ENCODE peak calls at places on chromosomes 6 and 20, in six cellular contexts. N is IMR-90, D is H9, Q is mesenchymal stem cell, F is neuronal stem cell, K is trophoblast cell. I is an unnamed sample.

GRCh38 chr6:105646391-105646867 is 243.5 kb upstream of the PREP start:
- DNase-seq in Q (peak), N (peak), F (no peak), K (no peak), D (no peak), I (no peak)

GRCh38 chr20:31857861-31858835 is 12.2 kb downstream of the DUSP15 start:
- DNase-seq in N (no peak), K (no peak), F (no peak), D (no peak), Q (no peak), I (no peak)

GRCh38 chr6:1574895-1575212 is 34.9 kb upstream of the FOXC1 start:
- DNase-seq in K (no peak), F (no peak), D (no peak), Q (no peak), N (no peak), I (no peak)

GRCh38 chr20:57582029-57582378 is 21.1 kb downstream of the PCK1 start:
- DNase-seq in N (no peak), K (no peak), D (no peak), F (no peak), Q (no peak), I (no peak)

GRCh38 chr20:46084805-46085792 is 4.7 kb downstream of the NCOA5 start:
- DNase-seq in K (no peak), D (no peak), Q (peak), F (no peak), N (peak), I (no peak)

GRCh38 chr6:131042664-131043063 is 20.4 kb downstream of the EPB41L2 start:
- DNase-seq in K (no peak), N (no peak), F (no peak), Q (no peak), D (no peak), I (no peak)

GRCh38 chr20:23547613-23548012 is 20.7 kb downstream of the CST9L start:
- DNase-seq in D (no peak), F (no peak), K (no peak), Q (no peak), N (no peak), I (no peak)

GRCh38 chr6:168496932-168497331 is 55.9 kb downstream of the SMOC2 start:
- DNase-seq in Q (no peak), K (no peak), D (peak), F (no peak), N (no peak), I (no peak)

GRCh38 chr20:38825901-38826625 is 20.6 kb downstream of the PPP1R16B start:
- DNase-seq in D (no peak), F (peak), N (peak), Q (peak), K (no peak), I (no peak)

GRCh38 chr6:79201127-79201526 is 33.4 kb downstream of the HMGN3 start:
- DNase-seq in D (no peak), N (no peak), K (no peak), Q (no peak), F (no peak), I (no peak)

GRCh38 chr6:138568997-138569396 is 69.7 kb upstream of the NHSL1 start:
- DNase-seq in Q (no peak), N (no peak), D (no peak), F (no peak), K (no peak), I (no peak)

GRCh38 chr6:79672631-79673065 is 41.5 kb downstream of the SH3BGRL2 start:
- DNase-seq in F (no peak), D (no peak), Q (peak), N (peak), K (peak), I (no peak)

GRCh38 chr6:165456327-165456726 is 146.9 kb upstream of the C6orf118 start:
- DNase-seq in D (no peak), N (peak), K (no peak), F (no peak), Q (peak), I (no peak)

GRCh38 chr20:17896771-17897369 is 71.7 kb downstream of the SNX5 start:
- DNase-seq in F (no peak), K (no peak), Q (peak), D (no peak), N (no peak), I (no peak)

GRCh38 chr6:158538741-158539140 is 21.1 kb upstream of the TMEM181 start:
- DNase-seq in N (no peak), K (no peak), Q (peak), F (no peak), D (peak), I (no peak)

GRCh38 chr6:39228111-39228971 is 934 bp downstream of the KCNK5 start:
- DNase-seq in F (no peak), K (peak), D (no peak), N (no peak), Q (no peak), I (no peak)

GRCh38 chr6:119720160-119720559 is 370.6 kb upstream of the MAN1A1 start:
- DNase-seq in F (no peak), K (no peak), Q (peak), N (peak), D (no peak), I (no peak)

GRCh38 chr6:158782432-158783166 is 36.6 kb downstream of the EZR start:
- DNase-seq in Q (no peak), F (no peak), D (no peak), K (no peak), N (no peak), I (no peak)

GRCh38 chr20:46999821-47000465 is 105.3 kb downstream of the EYA2 start:
- DNase-seq in Q (no peak), D (no peak), F (no peak), N (no peak), K (no peak), I (no peak)

GRCh38 chr6:133160531-133160930 is 80.6 kb upstream of the EYA4 start:
- DNase-seq in K (no peak), N (peak), F (no peak), Q (no peak), D (no peak), I (no peak)

GRCh38 chr6:158648682-158649131 is 1.1 kb upstream of the SYTL3 start:
- DNase-seq in Q (peak), F (no peak), N (peak), K (peak), D (no peak), I (no peak)

GRCh38 chr6:36130672-36131516 is 581 bp downstream of the MAPK13 start:
- DNase-seq in Q (no peak), N (no peak), K (peak), F (peak), D (peak), I (peak)

GRCh38 chr6:160978141-160978926 is 13.2 kb upstream of the MAP3K4 start:
- DNase-seq in F (no peak), K (peak), Q (peak), N (peak), D (no peak), I (no peak)

GRCh38 chr6:110329348-110329728 is 28.8 kb downstream of the METTL24 start:
- DNase-seq in N (peak), F (no peak), K (no peak), D (no peak), Q (peak), I (no peak)

GRCh38 chr6:92124126-92124525 is 1295.2 kb downstream of the EPHA7 start:
- DNase-seq in Q (peak), F (no peak), N (peak), K (no peak), D (no peak), I (no peak)

GRCh38 chr6:157089258-157089657 is 234.1 kb downstream of the TMEM242 start:
- DNase-seq in N (peak), D (peak), Q (peak), F (peak), K (no peak), I (no peak)

GRCh38 chr20:61590236-61590635 is 338.2 kb downstream of the CDH4 start:
- DNase-seq in N (no peak), F (no peak), K (no peak), Q (no peak), D (no peak), I (no peak)

GRCh38 chr6:151292974-151293373 is 53.2 kb downstream of the AKAP12 start:
- DNase-seq in N (peak), Q (peak), F (no peak), K (peak), D (no peak), I (no peak)

GRCh38 chr6:17588011-17588410 is 12.1 kb upstream of the FAM8A1 start:
- DNase-seq in Q (no peak), N (no peak), D (no peak), F (no peak), K (no peak), I (no peak)

GRCh38 chr6:37822851-37823682 is 3.5 kb downstream of the ZFAND3 start:
- DNase-seq in Q (peak), D (no peak), F (peak), N (no peak), K (peak), I (no peak)

GRCh38 chr6:82955841-82956240 is 109.8 kb downstream of the UBE3D start:
- DNase-seq in F (no peak), Q (peak), D (no peak), K (peak), N (peak), I (no peak)

GRCh38 chr20:1663917-1664316 is 6.3 kb upstream of the SIRPG start:
- DNase-seq in D (no peak), F (no peak), K (no peak), Q (no peak), N (peak), I (no peak)

GRCh38 chr6:73389854-73390253 is 4.8 kb upstream of the DDX43 start:
- DNase-seq in N (no peak), Q (no peak), D (peak), F (no peak), K (no peak), I (no peak)

GRCh38 chr6:3210024-3210610 is 17.3 kb downstream of the TUBB2B start:
- DNase-seq in K (no peak), N (peak), F (no peak), D (no peak), Q (no peak), I (no peak)

GRCh38 chr6:113610377-113610988 is 246.7 kb upstream of the MARCKS start:
- DNase-seq in K (no peak), D (no peak), F (no peak), Q (peak), N (no peak), I (no peak)

GRCh38 chr6:154447929-154448328 is 62.6 kb downstream of the CNKSR3 start:
- DNase-seq in D (no peak), N (peak), K (no peak), F (no peak), Q (peak), I (no peak)

GRCh38 chr6:55388161-55388560 is 60.9 kb downstream of the GFRAL start:
- DNase-seq in F (no peak), N (peak), Q (peak), K (no peak), D (no peak), I (no peak)

DNA sequence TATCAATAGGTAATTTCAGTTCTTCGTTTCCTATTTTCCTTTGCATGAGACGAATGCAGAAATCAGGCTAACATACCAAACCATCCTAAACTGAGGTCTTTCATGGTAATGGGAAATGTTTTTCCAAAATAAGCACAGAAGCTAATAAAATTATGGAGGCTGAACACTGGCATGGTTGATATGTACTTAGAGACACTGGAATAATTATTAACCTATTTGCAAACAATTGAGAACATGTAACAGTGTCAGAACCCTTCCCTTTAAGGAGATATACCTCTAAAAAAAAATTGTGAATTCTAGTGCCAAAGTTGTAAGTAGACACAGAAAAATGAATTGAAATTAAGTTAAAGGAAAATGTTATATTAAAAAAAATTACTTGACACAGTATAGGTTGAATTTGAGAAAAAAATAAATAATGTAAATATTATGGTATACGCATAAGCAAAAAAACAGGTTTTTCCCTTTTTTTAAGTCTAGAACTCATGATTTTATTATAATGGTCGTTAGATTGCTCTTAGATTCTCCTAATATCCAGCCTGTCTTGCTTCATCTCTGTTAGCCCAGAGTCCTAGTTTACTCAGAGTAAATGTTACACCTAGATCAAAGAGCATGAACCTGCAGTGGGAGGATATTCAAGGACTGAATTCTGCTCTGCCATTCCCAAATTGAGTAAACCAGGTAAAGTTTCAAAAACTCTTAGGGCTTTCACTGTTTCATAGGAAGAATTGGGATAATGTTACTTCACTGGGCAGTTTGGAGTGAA is 1.7 kb downstream of the SLC17A2 start:
- DNase-seq in Q (no peak), N (no peak), K (no peak), F (no peak), D (no peak), I (no peak)
- H4K91ac ChIP-seq in Q (no peak), N (no peak), K (no peak), F (no peak), D (no peak), I (no peak)

DNA sequence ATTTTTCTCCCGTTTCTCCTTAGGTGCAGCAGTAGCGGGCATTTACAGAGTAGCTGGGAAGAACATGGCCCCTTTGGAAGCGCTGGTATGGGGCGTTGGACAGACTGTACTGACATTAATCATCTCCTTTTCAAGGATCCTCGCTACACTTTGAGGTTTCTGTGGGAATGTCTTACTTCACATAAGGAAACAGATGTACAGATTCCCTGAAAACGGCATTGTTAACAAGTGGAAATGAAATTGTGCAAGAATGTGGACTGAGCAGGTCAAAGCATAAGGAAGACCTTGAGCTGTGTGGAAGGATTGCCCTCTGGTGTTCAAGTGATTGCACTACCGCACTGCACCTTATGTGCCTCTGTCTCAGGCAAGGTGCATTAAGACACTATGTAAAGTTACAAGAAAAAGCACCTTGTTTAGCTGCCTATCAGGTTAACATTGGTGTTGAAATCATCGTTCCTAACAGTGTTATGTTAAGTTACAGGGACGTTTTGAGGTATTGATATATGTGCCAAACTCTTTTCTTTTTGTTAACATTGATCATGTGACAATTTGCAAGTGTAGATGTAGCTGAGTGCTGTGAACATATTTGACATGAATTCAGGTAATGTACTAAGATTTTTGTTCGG is 38.0 kb downstream of the TMEM170B start:
- DNase-seq in K (peak), N (peak), D (peak), F (peak), Q (peak), I (peak)
- H4K91ac ChIP-seq in K (no peak), N (no peak), D (no peak), F (no peak), Q (no peak), I (no peak)

GRCh38 chr20:40294747-40295146 is 394.3 kb downstream of the MAFB start:
- DNase-seq in K (no peak), F (no peak), D (no peak), Q (no peak), N (no peak), I (no peak)

GRCh38 chr20:40291483-40291882 is 397.6 kb downstream of the MAFB start:
- DNase-seq in D (no peak), N (no peak), Q (no peak), K (no peak), F (no peak), I (no peak)

GRCh38 chr20:40294175-40294574 is 394.9 kb downstream of the MAFB start:
- DNase-seq in D (no peak), K (no peak), Q (no peak), N (no peak), F (no peak), I (no peak)

GRCh38 chr20:40293740-40294139 is 395.3 kb downstream of the MAFB start:
- DNase-seq in N (no peak), Q (no peak), D (no peak), K (no peak), F (no peak), I (no peak)
- H4K91ac ChIP-seq in N (no peak), Q (no peak), D (no peak), K (no peak), F (no peak), I (no peak)

DNA sequence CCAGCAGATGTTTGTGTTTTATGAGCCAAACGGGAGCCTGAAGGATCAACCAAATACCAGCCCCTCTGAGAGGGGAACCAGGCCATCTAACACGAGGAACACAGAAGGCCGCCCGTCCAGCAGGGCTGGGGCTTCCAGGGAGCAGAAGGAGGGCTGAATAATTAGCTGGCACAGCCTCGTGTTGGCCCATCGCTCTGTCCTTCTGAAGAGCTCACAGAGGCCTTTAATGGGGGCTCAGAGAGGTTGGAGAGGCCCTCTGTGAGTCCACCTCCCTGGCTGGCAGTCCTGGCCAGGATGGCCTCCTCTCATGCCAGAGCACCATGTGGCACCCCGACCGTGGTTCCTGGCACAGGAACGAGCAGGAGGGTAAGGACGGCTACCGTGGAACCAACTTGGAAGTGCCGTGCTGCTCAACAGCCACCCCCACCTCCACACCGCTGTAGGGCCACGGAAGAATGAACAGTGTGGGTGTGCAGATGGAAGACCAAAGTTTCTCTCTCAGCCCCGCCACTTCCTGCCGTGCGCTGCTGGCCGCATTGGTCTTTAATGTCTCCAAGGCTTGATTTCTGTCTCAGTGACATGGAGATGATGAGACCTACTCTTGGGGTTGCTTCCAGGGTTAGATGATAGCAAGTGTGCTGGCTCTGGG is 155.2 kb downstream of the SCML4 start:
- DNase-seq in F (no peak), D (no peak), Q (no peak), N (no peak), K (no peak), I (no peak)
- H4K91ac ChIP-seq in F (no peak), D (no peak), Q (no peak), N (no peak), K (no peak), I (no peak)

I was measured in H1.